ENCODE peak calls at places on chromosomes 16 and 17, in four cellular contexts. O is CD8-positive, alpha-beta T cell; E is NB4; F is choroid plexus epithelial cell. C is an unnamed sample.
A peak's percentile ranks its signal among the peaks of the same experiment; 100 is the strongest.

GRCh38 chr17:65558683-65559311 is 2.7 kb downstream of the AXIN2 start:
- DNase-seq in O (no peak), E (no peak), F (no peak), C (no peak)

GRCh38 chr17:29179232-29180036 is 764 bp downstream of the MYO18A start:
- DNase-seq in O (no peak), E (no peak), F (no peak), C (no peak)

GRCh38 chr17:32281011-32281451 is 15.4 kb downstream of the RHBDL3 start:
- DNase-seq in O (no peak), E (no peak), F (no peak), C (no peak)

GRCh38 chr16:80738521-80738920 is 65.9 kb downstream of the CDYL2 start:
- DNase-seq in O (no peak), E (no peak), F (peak; percentile 12), C (no peak)

GRCh38 chr16:68446941-68447675 is 1.2 kb downstream of the SMPD3 start:
- DNase-seq in O (no peak), E (no peak), F (no peak), C (no peak)

GRCh38 chr17:69654981-69655581 is 240.6 kb downstream of the MAP2K6 start:
- DNase-seq in O (no peak), E (no peak), F (peak; percentile 91), C (no peak)

GRCh38 chr17:19333736-19334290 is 28.7 kb downstream of the B9D1 start:
- DNase-seq in O (no peak), E (no peak), F (no peak), C (no peak)

GRCh38 chr16:1708768-1709180 is 2.8 kb downstream of the MAPK8IP3 start:
- DNase-seq in O (no peak), E (no peak), F (peak; percentile 77), C (no peak)

GRCh38 chr17:2700491-2701141 is 10.9 kb downstream of the CLUH start:
- DNase-seq in O (no peak), E (no peak), F (no peak), C (no peak)

GRCh38 chr16:11557811-11558210 is 28.9 kb downstream of the LITAF start:
- DNase-seq in O (no peak), E (no peak), F (no peak), C (no peak)

GRCh38 chr16:17526956-17527355 is 56.2 kb upstream of the XYLT1 start:
- DNase-seq in O (no peak), E (peak; percentile 25), F (no peak), C (no peak)

GRCh38 chr16:165539-166374 is at the start of gene HBM:
- DNase-seq in O (no peak), E (no peak), F (no peak), C (no peak)

GRCh38 chr16:20867585-20867984 is 32.6 kb downstream of the DCUN1D3 start:
- DNase-seq in O (no peak), E (no peak), F (no peak), C (no peak)

GRCh38 chr17:40327735-40328385 is 18.9 kb downstream of the RARA start:
- DNase-seq in O (no peak), E (no peak), F (no peak), C (no peak)

DNA sequence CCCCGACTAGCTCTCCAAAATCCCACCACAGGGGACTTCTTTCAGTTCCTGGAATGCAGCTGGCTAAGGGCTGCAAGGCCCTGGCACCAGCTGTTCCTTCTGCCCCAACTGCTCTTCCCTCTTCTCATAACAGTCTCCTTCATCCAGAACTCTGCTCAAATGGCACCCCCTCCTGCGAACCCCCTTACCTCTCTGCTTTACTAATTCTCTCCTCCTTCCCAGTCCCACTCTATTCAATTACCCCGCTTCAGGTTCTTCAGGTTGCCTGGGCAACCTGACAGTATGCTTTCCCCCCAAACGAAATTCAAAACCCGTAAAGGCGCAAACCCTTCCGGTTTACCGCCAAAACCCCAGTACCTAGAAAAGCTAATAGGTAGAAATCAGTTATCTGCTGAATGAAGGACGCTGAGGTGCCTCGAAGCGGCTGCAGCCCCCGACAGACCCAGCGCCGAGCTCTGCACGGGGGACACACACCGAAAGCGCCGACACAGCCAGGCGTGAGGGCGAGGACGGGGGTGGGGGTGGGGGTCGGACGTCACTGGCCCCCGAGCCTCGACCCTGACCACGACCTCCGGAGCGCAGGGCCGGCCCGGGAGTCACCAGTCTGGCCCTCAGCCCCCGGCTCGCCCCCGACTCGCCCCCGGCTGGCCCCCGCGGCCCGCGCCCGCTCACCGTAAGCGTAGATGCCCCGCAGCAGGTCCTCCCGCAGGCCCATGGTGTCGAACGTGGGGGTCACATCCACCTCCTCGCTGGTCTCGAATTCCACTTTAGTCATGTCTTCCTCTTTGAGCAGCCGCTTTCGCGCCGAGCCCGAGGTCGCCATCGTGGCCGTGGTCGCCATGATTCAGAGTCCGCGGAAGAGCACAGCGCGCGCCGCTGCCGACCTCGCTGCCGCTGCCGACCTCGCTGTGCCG is 550 bp downstream of the EIF4A3 start:
- DNase-seq in O (peak; percentile 49), E (peak; percentile 34), F (peak; percentile 13), C (no peak)
- TF ChIP-seq CTCF in O (no peak), E (no peak), F (no peak), C (no peak)

GRCh38 chr17:62179525-62180161 is 114.6 kb upstream of the MED13 start:
- DNase-seq in O (no peak), E (peak; percentile 26), F (peak; percentile 60), C (no peak)
- TF ChIP-seq CTCF in O (no peak), E (no peak), F (peak; percentile 12), C (no peak)

DNA sequence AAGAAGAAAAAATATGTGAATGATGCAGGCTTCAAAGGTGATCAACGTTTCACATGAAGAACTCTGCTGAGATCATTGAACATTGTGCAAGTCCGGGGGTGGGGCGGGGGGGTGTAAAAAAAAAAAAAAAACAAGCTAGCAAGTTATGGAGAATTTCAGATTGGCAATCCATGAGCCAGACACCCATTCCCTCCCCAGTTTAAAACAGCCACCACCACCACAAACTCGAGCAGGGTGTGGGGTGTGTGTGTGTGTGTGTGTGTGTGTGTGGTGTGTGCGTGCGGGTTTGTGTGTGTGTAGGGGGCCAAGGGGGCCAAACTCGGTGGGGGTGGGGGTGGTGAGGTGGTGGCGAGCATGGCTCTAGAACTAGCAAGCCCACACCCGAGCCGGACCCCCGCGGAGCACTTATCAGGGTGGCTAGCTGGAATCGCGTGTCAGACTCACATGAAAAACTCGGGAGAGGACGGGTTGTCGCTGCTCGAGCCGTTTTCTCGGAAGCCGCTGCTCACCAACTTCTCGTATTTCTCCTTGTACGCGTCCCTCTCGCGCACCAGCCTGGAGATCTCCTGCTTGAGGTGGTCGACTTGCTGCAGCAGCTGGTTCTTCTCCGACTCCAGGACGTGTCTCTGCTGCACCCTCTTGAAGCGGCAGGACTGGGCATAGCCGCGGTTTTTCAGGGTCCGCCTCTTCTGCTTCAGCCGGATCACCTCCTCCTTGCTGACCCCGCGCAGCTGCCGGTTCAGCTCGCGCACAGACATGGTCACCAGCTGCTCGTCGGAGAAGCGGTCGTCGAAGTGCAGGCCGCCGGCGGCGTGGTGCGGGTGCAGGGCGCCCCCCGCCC is 2.0 kb downstream of the MAF start:
- DNase-seq in O (peak; percentile 61), E (peak; percentile 28), F (peak; percentile 54), C (peak; percentile 54)
- TF ChIP-seq CTCF in O (no peak), E (no peak), F (peak; percentile 26), C (no peak)

GRCh38 chr16:6797223-6797622 is 535.4 kb upstream of the RBFOX1 start:
- DNase-seq in O (no peak), E (no peak), F (no peak), C (no peak)
- TF ChIP-seq CTCF in O (no peak), E (no peak), F (no peak), C (no peak)

GRCh38 chr17:9979463-9979995 is 74.5 kb upstream of the RCVRN start:
- DNase-seq in O (no peak), E (peak; percentile 39), F (no peak), C (no peak)

GRCh38 chr17:9981344-9981915 is 76.4 kb upstream of the RCVRN start:
- DNase-seq in O (no peak), E (no peak), F (no peak), C (no peak)

GRCh38 chr17:9985622-9986021 is 80.6 kb upstream of the RCVRN start:
- DNase-seq in O (no peak), E (no peak), F (no peak), C (no peak)

GRCh38 chr17:9984768-9985167 is 79.7 kb upstream of the RCVRN start:
- DNase-seq in O (no peak), E (no peak), F (no peak), C (no peak)

DNA sequence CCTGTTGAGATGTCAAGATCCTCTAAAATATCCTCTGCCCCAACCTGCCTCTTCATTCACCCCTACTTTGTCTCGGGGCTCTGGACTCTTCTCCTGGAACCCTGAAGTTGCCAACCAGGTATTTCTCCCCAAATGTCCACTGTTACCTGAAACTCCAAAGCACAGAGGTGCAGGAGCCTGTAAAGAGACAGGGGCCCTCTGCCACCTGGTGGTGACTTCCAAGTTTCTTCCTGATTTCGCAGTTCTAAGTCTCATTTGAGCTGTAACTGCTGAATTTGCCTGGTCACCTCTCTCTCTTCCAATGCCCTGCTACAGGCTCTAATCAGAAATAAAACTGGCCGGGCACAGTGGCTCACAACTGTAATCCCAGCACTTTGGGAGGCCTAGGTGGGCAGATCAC is 77.1 kb upstream of the RCVRN start:
- DNase-seq in O (no peak), E (peak; percentile 55), F (peak; percentile 13), C (no peak)
- TF ChIP-seq CTCF in O (no peak), E (peak; percentile 59), F (peak; percentile 42), C (peak; percentile 16)

GRCh38 chr16:24499193-24499814 is 40.1 kb upstream of the RBBP6 start:
- DNase-seq in O (no peak), E (peak; percentile 62), F (peak; percentile 57), C (no peak)
- TF ChIP-seq CTCF in O (no peak), E (peak; percentile 70), F (peak; percentile 67), C (no peak)

DNA sequence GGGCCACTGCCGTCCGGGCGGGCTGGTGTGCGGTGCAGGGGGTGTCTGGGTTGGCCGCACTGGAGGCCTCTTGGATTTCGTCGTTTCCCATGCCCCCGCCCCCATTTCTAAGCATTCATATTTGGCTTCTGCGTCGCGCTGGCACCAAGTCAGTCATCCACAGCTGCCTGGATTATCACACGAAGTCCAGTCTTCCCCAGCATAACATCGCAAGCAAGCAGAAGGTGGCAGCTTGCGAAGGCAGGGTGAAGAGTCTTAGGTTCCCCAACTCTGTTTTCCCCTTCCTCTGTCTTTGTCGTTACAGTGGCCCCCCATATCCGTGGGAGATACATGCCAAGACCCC is 43.5 kb downstream of the ELAC2 start:
- DNase-seq in O (no peak), E (no peak), F (no peak), C (no peak)
- TF ChIP-seq CTCF in O (no peak), E (no peak), F (no peak), C (no peak)

GRCh38 chr17:4541041-4541327 is 14.2 kb downstream of the MYBBP1A start:
- DNase-seq in O (no peak), E (no peak), F (no peak), C (peak; percentile 43)

GRCh38 chr17:4539576-4540223 is 15.5 kb downstream of the MYBBP1A start:
- DNase-seq in O (no peak), E (no peak), F (no peak), C (no peak)

GRCh38 chr17:4541328-4542002 is 13.7 kb downstream of the MYBBP1A start:
- DNase-seq in O (no peak), E (no peak), F (no peak), C (peak; percentile 46)

GRCh38 chr17:4539025-4539424 is 16.2 kb downstream of the MYBBP1A start:
- DNase-seq in O (no peak), E (no peak), F (no peak), C (peak; percentile 43)

GRCh38 chr17:4540224-4541040 is 14.8 kb downstream of the MYBBP1A start:
- DNase-seq in O (no peak), E (peak; percentile 44), F (no peak), C (no peak)
- TF ChIP-seq CTCF in O (no peak), E (peak; percentile 17), F (peak; percentile 43), C (no peak)

C was measured in CD14-positive monocyte.